ENCODE peak calls at places on chromosome 22, in four cellular contexts. One of them, this sample, is unnamed.

GRCh38 chr22:43996170-43996980 is 27.7 kb upstream of the PARVB start:
- DNase-seq in fibroblast of lung: no peak
- DNase-seq in AG04450: no peak
- DNase-seq in dorsolateral prefrontal cortex: peak; percentile 64
- DNase-seq in this sample: no peak

GRCh38 chr22:24935771-24936483 is 10.6 kb downstream of the LHFPL7 start:
- DNase-seq in fibroblast of lung: no peak
- DNase-seq in dorsolateral prefrontal cortex: no peak
- DNase-seq in AG04450: no peak
- DNase-seq in this sample: no peak

GRCh38 chr22:25818541-25818940 is 76.6 kb downstream of the MYO18B start:
- DNase-seq in AG04450: no peak
- DNase-seq in dorsolateral prefrontal cortex: no peak
- DNase-seq in fibroblast of lung: no peak
- DNase-seq in this sample: peak; percentile 26

GRCh38 chr22:31248138-31248745 is 36.1 kb downstream of the LIMK2 start:
- DNase-seq in dorsolateral prefrontal cortex: peak; percentile 59
- DNase-seq in fibroblast of lung: peak; percentile 87
- DNase-seq in AG04450: peak; percentile 80
- DNase-seq in this sample: peak; percentile 93

GRCh38 chr22:24465566-24465965 is 29.6 kb upstream of the UPB1 start:
- DNase-seq in dorsolateral prefrontal cortex: no peak
- DNase-seq in fibroblast of lung: peak; percentile 35
- DNase-seq in AG04450: peak; percentile 58
- DNase-seq in this sample: no peak

GRCh38 chr22:27801197-27801615 is 350 bp downstream of the MN1 start:
- DNase-seq in dorsolateral prefrontal cortex: peak; percentile 61
- DNase-seq in AG04450: no peak
- DNase-seq in fibroblast of lung: no peak
- DNase-seq in this sample: peak; percentile 46

GRCh38 chr22:30150212-30150611 is 69.9 kb downstream of the HORMAD2 start:
- DNase-seq in fibroblast of lung: no peak
- DNase-seq in dorsolateral prefrontal cortex: no peak
- DNase-seq in AG04450: no peak
- DNase-seq in this sample: no peak

GRCh38 chr22:49826603-49827306 is 918 bp downstream of the BRD1 start:
- DNase-seq in fibroblast of lung: peak; percentile 50
- DNase-seq in AG04450: no peak
- DNase-seq in dorsolateral prefrontal cortex: peak; percentile 68
- DNase-seq in this sample: no peak

GRCh38 chr22:26671317-26672059 is 14.1 kb downstream of the MIAT start:
- DNase-seq in fibroblast of lung: no peak
- DNase-seq in AG04450: no peak
- DNase-seq in dorsolateral prefrontal cortex: no peak
- DNase-seq in this sample: no peak

GRCh38 chr22:27090595-27090994 is 433.2 kb downstream of the MIAT start:
- DNase-seq in fibroblast of lung: no peak
- DNase-seq in AG04450: no peak
- DNase-seq in dorsolateral prefrontal cortex: no peak
- DNase-seq in this sample: no peak

GRCh38 chr22:17138451-17139042 is 17.4 kb upstream of the TMEM121B start:
- DNase-seq in dorsolateral prefrontal cortex: no peak
- DNase-seq in AG04450: no peak
- DNase-seq in fibroblast of lung: no peak
- DNase-seq in this sample: no peak

GRCh38 chr22:49999901-50000586 is 12.5 kb downstream of the IL17REL start:
- DNase-seq in dorsolateral prefrontal cortex: no peak
- DNase-seq in fibroblast of lung: no peak
- DNase-seq in AG04450: no peak
- DNase-seq in this sample: no peak

GRCh38 chr22:50545522-50546325 is at the start of gene KLHDC7B:
- DNase-seq in fibroblast of lung: peak; percentile 67
- DNase-seq in dorsolateral prefrontal cortex: no peak
- DNase-seq in AG04450: no peak
- DNase-seq in this sample: no peak

GRCh38 chr22:35749808-35750207 is 32.1 kb downstream of the APOL5 start:
- DNase-seq in AG04450: no peak
- DNase-seq in fibroblast of lung: no peak
- DNase-seq in dorsolateral prefrontal cortex: no peak
- DNase-seq in this sample: no peak

GRCh38 chr22:39153220-39153860 is 860 bp upstream of the CBX7 start:
- DNase-seq in dorsolateral prefrontal cortex: no peak
- DNase-seq in fibroblast of lung: no peak
- DNase-seq in AG04450: no peak
- DNase-seq in this sample: no peak

GRCh38 chr22:39688186-39688768 is 117.7 kb downstream of the CACNA1I start:
- DNase-seq in AG04450: no peak
- DNase-seq in fibroblast of lung: no peak
- DNase-seq in dorsolateral prefrontal cortex: no peak
- DNase-seq in this sample: no peak

GRCh38 chr22:26565889-26566288 is 24.0 kb downstream of the TPST2 start:
- DNase-seq in dorsolateral prefrontal cortex: no peak
- DNase-seq in fibroblast of lung: no peak
- DNase-seq in AG04450: no peak
- DNase-seq in this sample: no peak

GRCh38 chr22:43171019-43171491 is 15.9 kb downstream of the TTLL12 start:
- DNase-seq in dorsolateral prefrontal cortex: no peak
- DNase-seq in fibroblast of lung: no peak
- DNase-seq in AG04450: no peak
- DNase-seq in this sample: no peak

GRCh38 chr22:33163815-33164214 is 105.6 kb upstream of the SYN3 start:
- DNase-seq in AG04450: no peak
- DNase-seq in fibroblast of lung: no peak
- DNase-seq in dorsolateral prefrontal cortex: no peak
- DNase-seq in this sample: no peak

DNA sequence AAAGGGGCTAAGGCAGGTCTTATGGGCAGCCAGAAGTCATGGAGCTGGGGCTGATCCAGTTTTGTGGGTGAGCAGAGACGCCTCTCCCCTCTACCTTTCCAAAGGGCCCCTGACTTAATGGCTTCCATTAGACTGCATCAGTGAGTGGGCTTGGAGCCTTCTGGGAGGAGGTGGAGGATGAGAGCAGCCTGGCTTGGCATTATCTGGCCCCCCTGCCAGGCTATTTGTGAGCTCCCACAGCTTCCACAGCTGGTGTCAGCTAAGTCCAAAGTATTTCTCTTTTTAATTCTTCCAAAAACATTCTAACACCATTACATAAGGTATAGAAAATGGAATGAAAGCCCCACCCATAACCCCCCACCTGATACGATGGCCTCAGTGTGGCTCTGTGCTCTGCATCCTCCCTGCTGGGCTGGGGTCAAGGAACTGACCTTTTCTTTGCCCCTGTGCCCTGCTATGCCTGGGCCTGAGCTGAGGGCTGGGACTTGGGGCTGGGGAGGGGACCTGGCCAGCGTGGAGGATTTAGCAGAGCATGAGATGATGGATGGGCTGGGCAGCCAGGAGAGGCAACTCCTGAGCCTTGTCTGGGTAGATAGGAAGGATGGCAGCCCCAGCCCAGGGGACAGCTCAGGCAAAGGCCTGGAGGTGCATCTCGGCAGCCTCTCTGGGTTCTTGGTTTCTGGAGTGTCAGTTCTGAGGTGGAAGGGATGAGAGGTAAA is 4.0 kb downstream of the AIFM3 start:
- DNase-seq in fibroblast of lung: no peak
- DNase-seq in AG04450: no peak
- DNase-seq in dorsolateral prefrontal cortex: no peak
- DNase-seq in this sample: peak; percentile 51
- H3K27ac ChIP-seq in fibroblast of lung: no peak overlapping the region
- H3K27ac ChIP-seq in AG04450: no peak overlapping the region
- H3K27ac ChIP-seq in dorsolateral prefrontal cortex: no peak overlapping the region
- H3K27ac ChIP-seq in this sample: peak overlapping the region; percentile 5

DNA sequence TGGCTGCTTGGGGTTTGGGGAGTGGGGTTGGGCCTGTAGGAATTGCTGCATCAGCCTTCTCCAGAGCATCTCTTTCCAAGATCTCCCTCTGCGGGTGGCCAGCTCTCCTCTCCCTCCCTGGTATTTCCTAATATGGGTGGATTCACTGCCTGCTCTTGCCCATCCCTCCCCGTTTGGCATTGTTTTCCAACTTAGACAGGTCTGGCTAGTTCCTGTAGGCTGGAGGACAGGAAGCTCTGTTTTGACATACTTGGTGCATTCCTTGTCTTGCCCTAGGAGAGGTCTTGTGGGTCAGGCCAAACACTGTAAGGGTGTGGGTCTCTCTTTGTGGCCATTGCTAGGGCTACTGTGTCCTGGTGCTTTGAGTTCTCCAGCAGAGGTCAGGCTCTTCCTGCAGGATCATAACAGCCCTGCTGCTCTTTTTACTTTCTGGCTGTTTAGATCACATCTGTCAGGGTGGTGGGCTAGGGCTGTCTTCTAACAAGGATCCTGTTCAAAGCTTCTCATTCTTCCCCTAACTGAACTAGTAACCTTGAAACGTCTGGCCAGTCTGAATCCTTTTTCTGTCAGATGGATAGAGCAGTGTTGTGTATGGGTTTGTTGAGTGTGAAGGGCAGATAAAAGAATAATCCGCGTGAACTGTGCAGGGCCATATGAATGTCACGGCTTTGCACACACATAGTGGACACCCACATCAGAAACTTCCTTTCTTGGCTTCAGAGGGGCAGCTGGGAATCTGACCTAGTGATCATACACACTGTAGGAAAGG is 18.3 kb upstream of the MICALL1 start:
- DNase-seq in AG04450: peak; percentile 47
- DNase-seq in fibroblast of lung: peak; percentile 93
- DNase-seq in dorsolateral prefrontal cortex: peak; percentile 54
- DNase-seq in this sample: no peak
- TF ChIP-seq CTCF in AG04450: peak; percentile 79
- TF ChIP-seq CTCF in fibroblast of lung: peak; percentile 87
- TF ChIP-seq CTCF in dorsolateral prefrontal cortex: peak; percentile 74
- TF ChIP-seq CTCF in this sample: peak; percentile 59

GRCh38 chr22:20036535-20037392 is 15.9 kb downstream of the TANGO2 start:
- DNase-seq in AG04450: no peak
- DNase-seq in fibroblast of lung: no peak
- DNase-seq in dorsolateral prefrontal cortex: no peak
- DNase-seq in this sample: no peak

GRCh38 chr22:20040801-20041200 is 19.9 kb downstream of the TANGO2 start:
- DNase-seq in dorsolateral prefrontal cortex: no peak
- DNase-seq in AG04450: no peak
- DNase-seq in fibroblast of lung: no peak
- DNase-seq in this sample: no peak

GRCh38 chr22:20037419-20037818 is 16.5 kb downstream of the TANGO2 start:
- DNase-seq in AG04450: no peak
- DNase-seq in dorsolateral prefrontal cortex: no peak
- DNase-seq in fibroblast of lung: no peak
- DNase-seq in this sample: no peak

GRCh38 chr22:20038574-20038973 is 17.7 kb downstream of the TANGO2 start:
- DNase-seq in AG04450: no peak
- DNase-seq in fibroblast of lung: no peak
- DNase-seq in dorsolateral prefrontal cortex: no peak
- DNase-seq in this sample: no peak

DNA sequence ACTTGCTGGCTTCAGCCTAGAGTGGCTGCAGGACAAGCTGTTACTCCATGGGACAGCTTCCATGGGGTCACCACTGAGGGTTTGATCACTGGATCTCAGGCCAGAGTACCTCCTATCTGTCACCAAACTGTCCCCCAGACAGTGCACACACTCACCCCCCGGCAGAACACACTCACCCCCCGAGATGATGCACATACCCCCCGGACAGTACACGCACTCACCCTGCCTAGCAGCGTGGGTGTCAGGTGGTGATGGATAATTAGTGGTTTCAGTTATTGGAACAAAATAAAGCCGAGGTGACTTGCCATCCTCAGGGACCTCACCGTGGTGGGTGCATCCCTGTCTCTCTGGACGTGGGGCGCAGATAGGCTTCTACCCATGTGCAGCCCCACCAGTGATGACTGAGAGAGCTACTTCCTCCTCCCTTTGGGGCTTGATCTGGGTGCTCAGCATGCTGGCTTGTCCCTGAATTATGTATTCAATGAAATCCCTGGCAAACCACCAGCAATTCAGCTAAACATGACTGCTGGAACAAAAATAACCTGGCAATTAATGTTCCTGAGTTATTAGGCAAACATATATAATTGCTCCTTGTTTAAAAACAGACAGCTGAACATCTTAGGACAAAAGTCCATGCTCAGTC is 18.9 kb downstream of the TANGO2 start:
- DNase-seq in fibroblast of lung: no peak
- DNase-seq in dorsolateral prefrontal cortex: no peak
- DNase-seq in AG04450: no peak
- DNase-seq in this sample: no peak
- H3K27ac ChIP-seq in fibroblast of lung: no peak overlapping the region
- H3K27ac ChIP-seq in dorsolateral prefrontal cortex: peak overlapping the region; percentile 37
- H3K27ac ChIP-seq in AG04450: no peak overlapping the region
- H3K27ac ChIP-seq in this sample: no peak overlapping the region

DNA sequence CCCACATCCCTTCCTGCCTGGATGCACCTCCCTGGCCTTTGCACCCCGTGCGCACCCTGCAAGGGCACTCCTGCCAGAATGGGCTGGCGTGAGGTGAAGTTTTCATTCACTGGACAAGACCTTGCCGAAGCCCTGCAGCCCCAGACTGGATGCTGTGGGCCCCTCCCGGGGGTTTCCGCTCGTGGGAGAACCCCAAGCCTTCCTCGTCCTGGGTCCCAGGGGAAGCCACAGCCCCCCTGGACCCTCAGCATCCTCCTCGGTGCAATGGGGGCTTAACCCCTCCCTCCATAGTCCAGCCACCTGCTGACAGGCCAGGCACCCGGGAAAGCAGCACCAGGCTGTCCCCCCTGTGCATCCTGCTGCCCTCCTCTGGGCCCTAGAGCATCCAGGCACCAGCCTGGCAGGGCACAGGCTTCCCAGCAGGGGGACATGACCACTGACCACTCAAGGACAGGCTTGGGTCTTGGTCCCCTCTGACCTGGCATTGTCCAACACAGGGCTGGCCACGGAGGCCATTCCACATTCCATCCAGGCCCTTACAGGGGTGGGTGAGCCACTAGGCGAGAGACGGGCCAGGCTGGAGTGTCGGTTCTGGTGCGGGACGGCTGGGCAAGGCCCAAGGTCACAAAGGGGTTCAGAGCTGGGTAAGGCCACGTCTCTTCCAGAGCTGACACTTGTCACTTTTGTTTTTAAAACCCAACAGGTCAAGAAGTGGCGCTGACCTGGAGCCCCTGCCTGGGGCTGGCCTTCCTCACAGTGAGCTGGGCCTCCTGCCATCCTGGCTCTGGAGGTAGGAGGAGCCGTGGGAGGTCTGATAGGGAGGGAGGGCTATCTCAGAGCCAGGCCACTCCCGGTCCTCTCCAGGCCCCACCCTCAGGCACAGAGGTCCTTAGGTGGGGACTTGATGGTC is 41.5 kb upstream of the PPARA start:
- DNase-seq in AG04450: no peak
- DNase-seq in fibroblast of lung: no peak
- DNase-seq in dorsolateral prefrontal cortex: no peak
- DNase-seq in this sample: peak; percentile 42
- TF ChIP-seq CTCF in AG04450: no peak
- TF ChIP-seq CTCF in fibroblast of lung: peak; percentile 7
- TF ChIP-seq CTCF in dorsolateral prefrontal cortex: no peak
- TF ChIP-seq CTCF in this sample: no peak

GRCh38 chr22:28810839-28811491 is 10.6 kb upstream of the XBP1 start:
- DNase-seq in dorsolateral prefrontal cortex: no peak
- DNase-seq in AG04450: no peak
- DNase-seq in fibroblast of lung: no peak
- DNase-seq in this sample: no peak
- H3K27ac ChIP-seq in dorsolateral prefrontal cortex: peak overlapping the region; percentile 43
- H3K27ac ChIP-seq in AG04450: no peak overlapping the region
- H3K27ac ChIP-seq in fibroblast of lung: no peak overlapping the region
- H3K27ac ChIP-seq in this sample: no peak overlapping the region

This sample was measured in WERI-Rb-1.